ENCODE peak calls at places on chromosomes 13 and 19, in nine cellular contexts. One of them, this sample, is unnamed.
A peak's percentile ranks its signal among the peaks of the same experiment; 100 is the strongest.

GRCh38 chr19:51690359-51691121 is 2.6 kb upstream of the SPACA6 start:
- DNase-seq in KBM-7: peak; percentile 78
- DNase-seq in skeletal muscle cell: peak; percentile 56
- DNase-seq in stimulated activated naive CD8-positive, alpha-beta T cell treated with anti-CD3 and anti-CD28 coated beads, Interleukin-15, Interleukin-2, amounts not matched to agents 100 U/mL and 50 U/mL, for 24 hours: peak; percentile 70
- DNase-seq in activated T-cell treated with anti-CD3 and anti-CD28 coated beads for 48 hours: peak; percentile 57
- DNase-seq in RPMI7951: peak; percentile 74
- DNase-seq in Peyer's patch: peak; percentile 57
- DNase-seq in foreskin fibroblast: peak; percentile 65
- DNase-seq in mesendoderm: peak; percentile 97
- DNase-seq in this sample: no peak

GRCh38 chr19:13022859-13023636 is 27.8 kb downstream of the NFIX start:
- DNase-seq in KBM-7: peak; percentile 82
- DNase-seq in skeletal muscle cell: peak; percentile 84
- DNase-seq in stimulated activated naive CD8-positive, alpha-beta T cell treated with anti-CD3 and anti-CD28 coated beads, Interleukin-15, Interleukin-2, amounts not matched to agents 100 U/mL and 50 U/mL, for 24 hours: no peak
- DNase-seq in activated T-cell treated with anti-CD3 and anti-CD28 coated beads for 48 hours: no peak
- DNase-seq in RPMI7951: peak; percentile 96
- DNase-seq in Peyer's patch: peak; percentile 71
- DNase-seq in foreskin fibroblast: peak; percentile 94
- DNase-seq in mesendoderm: peak; percentile 50
- DNase-seq in this sample: peak; percentile 97

GRCh38 chr13:90686438-90686837 is 661.0 kb upstream of the MIR17HG start:
- DNase-seq in KBM-7: no peak
- DNase-seq in skeletal muscle cell: peak; percentile 67
- DNase-seq in stimulated activated naive CD8-positive, alpha-beta T cell treated with anti-CD3 and anti-CD28 coated beads, Interleukin-15, Interleukin-2, amounts not matched to agents 100 U/mL and 50 U/mL, for 24 hours: no peak
- DNase-seq in activated T-cell treated with anti-CD3 and anti-CD28 coated beads for 48 hours: no peak
- DNase-seq in RPMI7951: peak; percentile 42
- DNase-seq in Peyer's patch: no peak
- DNase-seq in foreskin fibroblast: peak; percentile 52
- DNase-seq in mesendoderm: no peak
- DNase-seq in this sample: no peak

GRCh38 chr13:20945952-20946383 is 43.4 kb upstream of the XPO4 start:
- DNase-seq in KBM-7: no peak
- DNase-seq in skeletal muscle cell: no peak
- DNase-seq in stimulated activated naive CD8-positive, alpha-beta T cell treated with anti-CD3 and anti-CD28 coated beads, Interleukin-15, Interleukin-2, amounts not matched to agents 100 U/mL and 50 U/mL, for 24 hours: no peak
- DNase-seq in activated T-cell treated with anti-CD3 and anti-CD28 coated beads for 48 hours: no peak
- DNase-seq in RPMI7951: no peak
- DNase-seq in Peyer's patch: no peak
- DNase-seq in foreskin fibroblast: no peak
- DNase-seq in mesendoderm: no peak
- DNase-seq in this sample: no peak

GRCh38 chr13:64453831-64454230 is 2776.3 kb downstream of the PCDH9 start:
- DNase-seq in KBM-7: no peak
- DNase-seq in skeletal muscle cell: no peak
- DNase-seq in stimulated activated naive CD8-positive, alpha-beta T cell treated with anti-CD3 and anti-CD28 coated beads, Interleukin-15, Interleukin-2, amounts not matched to agents 100 U/mL and 50 U/mL, for 24 hours: no peak
- DNase-seq in activated T-cell treated with anti-CD3 and anti-CD28 coated beads for 48 hours: no peak
- DNase-seq in RPMI7951: no peak
- DNase-seq in Peyer's patch: no peak
- DNase-seq in foreskin fibroblast: no peak
- DNase-seq in mesendoderm: no peak
- DNase-seq in this sample: no peak

GRCh38 chr19:10617409-10618121 is 7.8 kb upstream of the SLC44A2 start:
- DNase-seq in KBM-7: no peak
- DNase-seq in skeletal muscle cell: no peak
- DNase-seq in stimulated activated naive CD8-positive, alpha-beta T cell treated with anti-CD3 and anti-CD28 coated beads, Interleukin-15, Interleukin-2, amounts not matched to agents 100 U/mL and 50 U/mL, for 24 hours: no peak
- DNase-seq in activated T-cell treated with anti-CD3 and anti-CD28 coated beads for 48 hours: no peak
- DNase-seq in RPMI7951: peak; percentile 40
- DNase-seq in Peyer's patch: no peak
- DNase-seq in foreskin fibroblast: peak; percentile 39
- DNase-seq in mesendoderm: no peak
- DNase-seq in this sample: no peak

GRCh38 chr13:60629158-60629557 is 232.1 kb downstream of the TDRD3 start:
- DNase-seq in KBM-7: no peak
- DNase-seq in skeletal muscle cell: no peak
- DNase-seq in stimulated activated naive CD8-positive, alpha-beta T cell treated with anti-CD3 and anti-CD28 coated beads, Interleukin-15, Interleukin-2, amounts not matched to agents 100 U/mL and 50 U/mL, for 24 hours: no peak
- DNase-seq in activated T-cell treated with anti-CD3 and anti-CD28 coated beads for 48 hours: no peak
- DNase-seq in RPMI7951: no peak
- DNase-seq in Peyer's patch: no peak
- DNase-seq in foreskin fibroblast: no peak
- DNase-seq in mesendoderm: no peak
- DNase-seq in this sample: no peak

GRCh38 chr13:100529666-100530065 is 58.9 kb downstream of the GGACT start:
- DNase-seq in KBM-7: no peak
- DNase-seq in skeletal muscle cell: no peak
- DNase-seq in stimulated activated naive CD8-positive, alpha-beta T cell treated with anti-CD3 and anti-CD28 coated beads, Interleukin-15, Interleukin-2, amounts not matched to agents 100 U/mL and 50 U/mL, for 24 hours: no peak
- DNase-seq in activated T-cell treated with anti-CD3 and anti-CD28 coated beads for 48 hours: no peak
- DNase-seq in RPMI7951: no peak
- DNase-seq in Peyer's patch: no peak
- DNase-seq in foreskin fibroblast: no peak
- DNase-seq in mesendoderm: no peak
- DNase-seq in this sample: no peak

GRCh38 chr19:18589380-18590272 is 1.0 kb downstream of the REX1BD start:
- DNase-seq in KBM-7: no peak
- DNase-seq in skeletal muscle cell: peak; percentile 33
- DNase-seq in stimulated activated naive CD8-positive, alpha-beta T cell treated with anti-CD3 and anti-CD28 coated beads, Interleukin-15, Interleukin-2, amounts not matched to agents 100 U/mL and 50 U/mL, for 24 hours: peak; percentile 73
- DNase-seq in activated T-cell treated with anti-CD3 and anti-CD28 coated beads for 48 hours: peak; percentile 70
- DNase-seq in RPMI7951: peak; percentile 64
- DNase-seq in Peyer's patch: peak; percentile 84
- DNase-seq in foreskin fibroblast: peak; percentile 57
- DNase-seq in mesendoderm: peak; percentile 94
- DNase-seq in this sample: no peak

GRCh38 chr13:99501952-99502310 is 659 bp downstream of the TM9SF2 start:
- DNase-seq in KBM-7: peak; percentile 45
- DNase-seq in skeletal muscle cell: no peak
- DNase-seq in stimulated activated naive CD8-positive, alpha-beta T cell treated with anti-CD3 and anti-CD28 coated beads, Interleukin-15, Interleukin-2, amounts not matched to agents 100 U/mL and 50 U/mL, for 24 hours: no peak
- DNase-seq in activated T-cell treated with anti-CD3 and anti-CD28 coated beads for 48 hours: no peak
- DNase-seq in RPMI7951: peak; percentile 10
- DNase-seq in Peyer's patch: peak; percentile 61
- DNase-seq in foreskin fibroblast: no peak
- DNase-seq in mesendoderm: peak; percentile 23
- DNase-seq in this sample: no peak

GRCh38 chr13:39037410-39037879 is 444 bp downstream of the PROSER1 start:
- DNase-seq in KBM-7: no peak
- DNase-seq in skeletal muscle cell: no peak
- DNase-seq in stimulated activated naive CD8-positive, alpha-beta T cell treated with anti-CD3 and anti-CD28 coated beads, Interleukin-15, Interleukin-2, amounts not matched to agents 100 U/mL and 50 U/mL, for 24 hours: no peak
- DNase-seq in activated T-cell treated with anti-CD3 and anti-CD28 coated beads for 48 hours: no peak
- DNase-seq in RPMI7951: no peak
- DNase-seq in Peyer's patch: no peak
- DNase-seq in foreskin fibroblast: no peak
- DNase-seq in mesendoderm: no peak
- DNase-seq in this sample: no peak

GRCh38 chr13:50451609-50452008 is 391.9 kb downstream of the DLEU7 start:
- DNase-seq in KBM-7: no peak
- DNase-seq in skeletal muscle cell: no peak
- DNase-seq in stimulated activated naive CD8-positive, alpha-beta T cell treated with anti-CD3 and anti-CD28 coated beads, Interleukin-15, Interleukin-2, amounts not matched to agents 100 U/mL and 50 U/mL, for 24 hours: no peak
- DNase-seq in activated T-cell treated with anti-CD3 and anti-CD28 coated beads for 48 hours: no peak
- DNase-seq in RPMI7951: no peak
- DNase-seq in Peyer's patch: no peak
- DNase-seq in foreskin fibroblast: no peak
- DNase-seq in mesendoderm: no peak
- DNase-seq in this sample: no peak

GRCh38 chr19:3665681-3666544 is 34.4 kb downstream of the PIP5K1C start:
- DNase-seq in KBM-7: peak; percentile 70
- DNase-seq in skeletal muscle cell: no peak
- DNase-seq in stimulated activated naive CD8-positive, alpha-beta T cell treated with anti-CD3 and anti-CD28 coated beads, Interleukin-15, Interleukin-2, amounts not matched to agents 100 U/mL and 50 U/mL, for 24 hours: peak; percentile 84
- DNase-seq in activated T-cell treated with anti-CD3 and anti-CD28 coated beads for 48 hours: peak; percentile 62
- DNase-seq in RPMI7951: no peak
- DNase-seq in Peyer's patch: peak; percentile 83
- DNase-seq in foreskin fibroblast: no peak
- DNase-seq in mesendoderm: no peak
- DNase-seq in this sample: no peak

GRCh38 chr19:28475525-28475924 is 737.4 kb downstream of the UQCRFS1 start:
- DNase-seq in KBM-7: no peak
- DNase-seq in skeletal muscle cell: no peak
- DNase-seq in stimulated activated naive CD8-positive, alpha-beta T cell treated with anti-CD3 and anti-CD28 coated beads, Interleukin-15, Interleukin-2, amounts not matched to agents 100 U/mL and 50 U/mL, for 24 hours: no peak
- DNase-seq in activated T-cell treated with anti-CD3 and anti-CD28 coated beads for 48 hours: no peak
- DNase-seq in RPMI7951: no peak
- DNase-seq in Peyer's patch: no peak
- DNase-seq in foreskin fibroblast: no peak
- DNase-seq in mesendoderm: no peak
- DNase-seq in this sample: no peak

GRCh38 chr13:62387642-62388041 is 972.0 kb upstream of the PCDH20 start:
- DNase-seq in KBM-7: no peak
- DNase-seq in skeletal muscle cell: no peak
- DNase-seq in stimulated activated naive CD8-positive, alpha-beta T cell treated with anti-CD3 and anti-CD28 coated beads, Interleukin-15, Interleukin-2, amounts not matched to agents 100 U/mL and 50 U/mL, for 24 hours: no peak
- DNase-seq in activated T-cell treated with anti-CD3 and anti-CD28 coated beads for 48 hours: no peak
- DNase-seq in RPMI7951: no peak
- DNase-seq in Peyer's patch: no peak
- DNase-seq in foreskin fibroblast: no peak
- DNase-seq in mesendoderm: peak; percentile 41
- DNase-seq in this sample: no peak

GRCh38 chr19:39512964-39513363 is 2.0 kb upstream of the SELENOV start:
- DNase-seq in KBM-7: no peak
- DNase-seq in skeletal muscle cell: no peak
- DNase-seq in stimulated activated naive CD8-positive, alpha-beta T cell treated with anti-CD3 and anti-CD28 coated beads, Interleukin-15, Interleukin-2, amounts not matched to agents 100 U/mL and 50 U/mL, for 24 hours: no peak
- DNase-seq in activated T-cell treated with anti-CD3 and anti-CD28 coated beads for 48 hours: no peak
- DNase-seq in RPMI7951: no peak
- DNase-seq in Peyer's patch: no peak
- DNase-seq in foreskin fibroblast: no peak
- DNase-seq in mesendoderm: no peak
- DNase-seq in this sample: no peak

GRCh38 chr19:51726049-51726448 is 2.3 kb upstream of the HAS1 start:
- DNase-seq in KBM-7: no peak
- DNase-seq in skeletal muscle cell: peak; percentile 78
- DNase-seq in stimulated activated naive CD8-positive, alpha-beta T cell treated with anti-CD3 and anti-CD28 coated beads, Interleukin-15, Interleukin-2, amounts not matched to agents 100 U/mL and 50 U/mL, for 24 hours: no peak
- DNase-seq in activated T-cell treated with anti-CD3 and anti-CD28 coated beads for 48 hours: no peak
- DNase-seq in RPMI7951: peak; percentile 96
- DNase-seq in Peyer's patch: no peak
- DNase-seq in foreskin fibroblast: peak; percentile 53
- DNase-seq in mesendoderm: peak; percentile 25
- DNase-seq in this sample: peak; percentile 40

GRCh38 chr13:30982911-30983310 is 50.5 kb downstream of the TEX26 start:
- DNase-seq in KBM-7: no peak
- DNase-seq in skeletal muscle cell: no peak
- DNase-seq in stimulated activated naive CD8-positive, alpha-beta T cell treated with anti-CD3 and anti-CD28 coated beads, Interleukin-15, Interleukin-2, amounts not matched to agents 100 U/mL and 50 U/mL, for 24 hours: no peak
- DNase-seq in activated T-cell treated with anti-CD3 and anti-CD28 coated beads for 48 hours: no peak
- DNase-seq in RPMI7951: no peak
- DNase-seq in Peyer's patch: no peak
- DNase-seq in foreskin fibroblast: no peak
- DNase-seq in mesendoderm: peak; percentile 68
- DNase-seq in this sample: no peak

GRCh38 chr13:30339721-30340366 is 32.5 kb upstream of the KATNAL1 start:
- DNase-seq in KBM-7: no peak
- DNase-seq in skeletal muscle cell: no peak
- DNase-seq in stimulated activated naive CD8-positive, alpha-beta T cell treated with anti-CD3 and anti-CD28 coated beads, Interleukin-15, Interleukin-2, amounts not matched to agents 100 U/mL and 50 U/mL, for 24 hours: no peak
- DNase-seq in activated T-cell treated with anti-CD3 and anti-CD28 coated beads for 48 hours: no peak
- DNase-seq in RPMI7951: no peak
- DNase-seq in Peyer's patch: no peak
- DNase-seq in foreskin fibroblast: no peak
- DNase-seq in mesendoderm: no peak
- DNase-seq in this sample: no peak

GRCh38 chr19:33740811-33741396 is 55.8 kb upstream of the KCTD15 start:
- DNase-seq in KBM-7: peak; percentile 48
- DNase-seq in skeletal muscle cell: no peak
- DNase-seq in stimulated activated naive CD8-positive, alpha-beta T cell treated with anti-CD3 and anti-CD28 coated beads, Interleukin-15, Interleukin-2, amounts not matched to agents 100 U/mL and 50 U/mL, for 24 hours: peak; percentile 19
- DNase-seq in activated T-cell treated with anti-CD3 and anti-CD28 coated beads for 48 hours: no peak
- DNase-seq in RPMI7951: peak; percentile 52
- DNase-seq in Peyer's patch: no peak
- DNase-seq in foreskin fibroblast: peak; percentile 11
- DNase-seq in mesendoderm: peak; percentile 86
- DNase-seq in this sample: no peak

GRCh38 chr19:57560049-57560491 is 407 bp upstream of the ZNF550 start:
- DNase-seq in KBM-7: no peak
- DNase-seq in skeletal muscle cell: peak; percentile 35
- DNase-seq in stimulated activated naive CD8-positive, alpha-beta T cell treated with anti-CD3 and anti-CD28 coated beads, Interleukin-15, Interleukin-2, amounts not matched to agents 100 U/mL and 50 U/mL, for 24 hours: no peak
- DNase-seq in activated T-cell treated with anti-CD3 and anti-CD28 coated beads for 48 hours: no peak
- DNase-seq in RPMI7951: peak; percentile 90
- DNase-seq in Peyer's patch: no peak
- DNase-seq in foreskin fibroblast: peak; percentile 82
- DNase-seq in mesendoderm: no peak
- DNase-seq in this sample: no peak

GRCh38 chr13:109751477-109751876 is 34.9 kb downstream of the IRS2 start:
- DNase-seq in KBM-7: peak; percentile 57
- DNase-seq in skeletal muscle cell: no peak
- DNase-seq in stimulated activated naive CD8-positive, alpha-beta T cell treated with anti-CD3 and anti-CD28 coated beads, Interleukin-15, Interleukin-2, amounts not matched to agents 100 U/mL and 50 U/mL, for 24 hours: no peak
- DNase-seq in activated T-cell treated with anti-CD3 and anti-CD28 coated beads for 48 hours: no peak
- DNase-seq in RPMI7951: no peak
- DNase-seq in Peyer's patch: no peak
- DNase-seq in foreskin fibroblast: no peak
- DNase-seq in mesendoderm: no peak
- DNase-seq in this sample: no peak

GRCh38 chr13:98990701-98991100 is 12.8 kb upstream of the DOCK9 start:
- DNase-seq in KBM-7: no peak
- DNase-seq in skeletal muscle cell: no peak
- DNase-seq in stimulated activated naive CD8-positive, alpha-beta T cell treated with anti-CD3 and anti-CD28 coated beads, Interleukin-15, Interleukin-2, amounts not matched to agents 100 U/mL and 50 U/mL, for 24 hours: no peak
- DNase-seq in activated T-cell treated with anti-CD3 and anti-CD28 coated beads for 48 hours: no peak
- DNase-seq in RPMI7951: no peak
- DNase-seq in Peyer's patch: no peak
- DNase-seq in foreskin fibroblast: no peak
- DNase-seq in mesendoderm: no peak
- DNase-seq in this sample: no peak

GRCh38 chr13:38990693-38991092 is at the start of gene STOML3:
- DNase-seq in KBM-7: no peak
- DNase-seq in skeletal muscle cell: no peak
- DNase-seq in stimulated activated naive CD8-positive, alpha-beta T cell treated with anti-CD3 and anti-CD28 coated beads, Interleukin-15, Interleukin-2, amounts not matched to agents 100 U/mL and 50 U/mL, for 24 hours: no peak
- DNase-seq in activated T-cell treated with anti-CD3 and anti-CD28 coated beads for 48 hours: no peak
- DNase-seq in RPMI7951: no peak
- DNase-seq in Peyer's patch: no peak
- DNase-seq in foreskin fibroblast: no peak
- DNase-seq in mesendoderm: peak; percentile 57
- DNase-seq in this sample: no peak

GRCh38 chr13:76758738-76759137 is 127.5 kb downstream of the KCTD12 start:
- DNase-seq in KBM-7: no peak
- DNase-seq in skeletal muscle cell: no peak
- DNase-seq in stimulated activated naive CD8-positive, alpha-beta T cell treated with anti-CD3 and anti-CD28 coated beads, Interleukin-15, Interleukin-2, amounts not matched to agents 100 U/mL and 50 U/mL, for 24 hours: no peak
- DNase-seq in activated T-cell treated with anti-CD3 and anti-CD28 coated beads for 48 hours: no peak
- DNase-seq in RPMI7951: no peak
- DNase-seq in Peyer's patch: no peak
- DNase-seq in foreskin fibroblast: peak; percentile 4
- DNase-seq in mesendoderm: no peak
- DNase-seq in this sample: no peak

GRCh38 chr19:33697766-33698165 is 76.0 kb downstream of the CHST8 start:
- DNase-seq in KBM-7: no peak
- DNase-seq in skeletal muscle cell: no peak
- DNase-seq in stimulated activated naive CD8-positive, alpha-beta T cell treated with anti-CD3 and anti-CD28 coated beads, Interleukin-15, Interleukin-2, amounts not matched to agents 100 U/mL and 50 U/mL, for 24 hours: no peak
- DNase-seq in activated T-cell treated with anti-CD3 and anti-CD28 coated beads for 48 hours: no peak
- DNase-seq in RPMI7951: no peak
- DNase-seq in Peyer's patch: no peak
- DNase-seq in foreskin fibroblast: no peak
- DNase-seq in mesendoderm: no peak
- DNase-seq in this sample: no peak

GRCh38 chr13:32969516-32969941 is 46.7 kb upstream of the KL start:
- DNase-seq in KBM-7: no peak
- DNase-seq in skeletal muscle cell: no peak
- DNase-seq in stimulated activated naive CD8-positive, alpha-beta T cell treated with anti-CD3 and anti-CD28 coated beads, Interleukin-15, Interleukin-2, amounts not matched to agents 100 U/mL and 50 U/mL, for 24 hours: no peak
- DNase-seq in activated T-cell treated with anti-CD3 and anti-CD28 coated beads for 48 hours: no peak
- DNase-seq in RPMI7951: no peak
- DNase-seq in Peyer's patch: no peak
- DNase-seq in foreskin fibroblast: peak; percentile 40
- DNase-seq in mesendoderm: no peak
- DNase-seq in this sample: peak; percentile 28

GRCh38 chr19:8180018-8180417 is 29.2 kb upstream of the CERS4 start:
- DNase-seq in KBM-7: no peak
- DNase-seq in skeletal muscle cell: no peak
- DNase-seq in stimulated activated naive CD8-positive, alpha-beta T cell treated with anti-CD3 and anti-CD28 coated beads, Interleukin-15, Interleukin-2, amounts not matched to agents 100 U/mL and 50 U/mL, for 24 hours: no peak
- DNase-seq in activated T-cell treated with anti-CD3 and anti-CD28 coated beads for 48 hours: no peak
- DNase-seq in RPMI7951: no peak
- DNase-seq in Peyer's patch: no peak
- DNase-seq in foreskin fibroblast: no peak
- DNase-seq in mesendoderm: no peak
- DNase-seq in this sample: no peak

GRCh38 chr13:21344662-21345176 is 114.4 kb downstream of the ZDHHC20 start:
- DNase-seq in KBM-7: peak; percentile 50
- DNase-seq in skeletal muscle cell: no peak
- DNase-seq in stimulated activated naive CD8-positive, alpha-beta T cell treated with anti-CD3 and anti-CD28 coated beads, Interleukin-15, Interleukin-2, amounts not matched to agents 100 U/mL and 50 U/mL, for 24 hours: peak; percentile 27
- DNase-seq in activated T-cell treated with anti-CD3 and anti-CD28 coated beads for 48 hours: peak; percentile 18
- DNase-seq in RPMI7951: no peak
- DNase-seq in Peyer's patch: no peak
- DNase-seq in foreskin fibroblast: no peak
- DNase-seq in mesendoderm: no peak
- DNase-seq in this sample: no peak

GRCh38 chr19:40144947-40145748 is 46.1 kb upstream of the MAP3K10 start:
- DNase-seq in KBM-7: no peak
- DNase-seq in skeletal muscle cell: no peak
- DNase-seq in stimulated activated naive CD8-positive, alpha-beta T cell treated with anti-CD3 and anti-CD28 coated beads, Interleukin-15, Interleukin-2, amounts not matched to agents 100 U/mL and 50 U/mL, for 24 hours: no peak
- DNase-seq in activated T-cell treated with anti-CD3 and anti-CD28 coated beads for 48 hours: no peak
- DNase-seq in RPMI7951: no peak
- DNase-seq in Peyer's patch: no peak
- DNase-seq in foreskin fibroblast: no peak
- DNase-seq in mesendoderm: no peak
- DNase-seq in this sample: no peak